ENCODE peak calls at places on chromosomes 11 and 22, in eight cellular contexts. One of them, this sample, is unnamed.

GRCh38 chr11:46356911-46357482 is 9.7 kb downstream of the DGKZ start:
- DNase-seq in lung: no peak
- DNase-seq in A549: no peak
- DNase-seq in AG10803: peak; percentile 48
- DNase-seq in tibial nerve: no peak
- DNase-seq in IMR-90: peak; percentile 85
- DNase-seq in fibroblast of lung: peak; percentile 47
- DNase-seq in fibroblast of mammary gland: peak; percentile 81
- DNase-seq in this sample: peak; percentile 92

GRCh38 chr11:9527481-9528140 is 45.9 kb upstream of the WEE1 start:
- DNase-seq in AG10803: peak; percentile 94
- DNase-seq in IMR-90: peak; percentile 74
- DNase-seq in lung: no peak
- DNase-seq in fibroblast of lung: peak; percentile 94
- DNase-seq in fibroblast of mammary gland: peak; percentile 91
- DNase-seq in tibial nerve: peak; percentile 38
- DNase-seq in A549: peak; percentile 39
- DNase-seq in this sample: peak; percentile 78

GRCh38 chr11:74380746-74381439 is 17.3 kb downstream of the PGM2L1 start:
- DNase-seq in fibroblast of lung: peak; percentile 16
- DNase-seq in A549: peak; percentile 16
- DNase-seq in fibroblast of mammary gland: no peak
- DNase-seq in AG10803: no peak
- DNase-seq in IMR-90: no peak
- DNase-seq in tibial nerve: no peak
- DNase-seq in lung: no peak
- DNase-seq in this sample: peak; percentile 62

GRCh38 chr11:120717623-120718022 is 206.1 kb downstream of the GRIK4 start:
- DNase-seq in A549: no peak
- DNase-seq in fibroblast of mammary gland: no peak
- DNase-seq in tibial nerve: no peak
- DNase-seq in IMR-90: no peak
- DNase-seq in fibroblast of lung: no peak
- DNase-seq in lung: no peak
- DNase-seq in AG10803: no peak
- DNase-seq in this sample: no peak

GRCh38 chr11:102840018-102840417 is 3.4 kb downstream of the MMP3 start:
- DNase-seq in AG10803: no peak
- DNase-seq in fibroblast of lung: no peak
- DNase-seq in lung: no peak
- DNase-seq in A549: no peak
- DNase-seq in tibial nerve: no peak
- DNase-seq in fibroblast of mammary gland: no peak
- DNase-seq in IMR-90: no peak
- DNase-seq in this sample: no peak

GRCh38 chr11:17257200-17257599 is 19.3 kb upstream of the NUCB2 start:
- DNase-seq in tibial nerve: no peak
- DNase-seq in fibroblast of lung: peak; percentile 67
- DNase-seq in IMR-90: peak; percentile 78
- DNase-seq in fibroblast of mammary gland: peak; percentile 82
- DNase-seq in A549: peak; percentile 55
- DNase-seq in AG10803: peak; percentile 33
- DNase-seq in lung: no peak
- DNase-seq in this sample: peak; percentile 62

GRCh38 chr11:44133335-44133946 is 38.0 kb downstream of the EXT2 start:
- DNase-seq in IMR-90: peak; percentile 59
- DNase-seq in fibroblast of lung: peak; percentile 33
- DNase-seq in tibial nerve: peak; percentile 19
- DNase-seq in fibroblast of mammary gland: peak; percentile 56
- DNase-seq in lung: no peak
- DNase-seq in A549: peak; percentile 47
- DNase-seq in AG10803: peak; percentile 52
- DNase-seq in this sample: peak; percentile 78

GRCh38 chr22:44992166-44992565 is 17.6 kb downstream of the PHF21B start:
- DNase-seq in fibroblast of mammary gland: no peak
- DNase-seq in IMR-90: no peak
- DNase-seq in tibial nerve: no peak
- DNase-seq in AG10803: no peak
- DNase-seq in A549: no peak
- DNase-seq in lung: no peak
- DNase-seq in fibroblast of lung: no peak
- DNase-seq in this sample: no peak

GRCh38 chr22:47200273-47201051 is 438.0 kb downstream of the TBC1D22A start:
- DNase-seq in fibroblast of lung: no peak
- DNase-seq in AG10803: no peak
- DNase-seq in tibial nerve: no peak
- DNase-seq in IMR-90: no peak
- DNase-seq in A549: no peak
- DNase-seq in fibroblast of mammary gland: peak; percentile 6
- DNase-seq in lung: no peak
- DNase-seq in this sample: peak; percentile 11

GRCh38 chr22:41099036-41099435 is 6.6 kb downstream of the EP300 start:
- DNase-seq in AG10803: no peak
- DNase-seq in fibroblast of mammary gland: no peak
- DNase-seq in IMR-90: no peak
- DNase-seq in fibroblast of lung: no peak
- DNase-seq in lung: no peak
- DNase-seq in tibial nerve: no peak
- DNase-seq in A549: no peak
- DNase-seq in this sample: no peak

GRCh38 chr11:14078941-14079522 is 116.5 kb downstream of the SPON1 start:
- DNase-seq in fibroblast of lung: no peak
- DNase-seq in AG10803: no peak
- DNase-seq in A549: no peak
- DNase-seq in tibial nerve: no peak
- DNase-seq in fibroblast of mammary gland: no peak
- DNase-seq in lung: no peak
- DNase-seq in IMR-90: no peak
- DNase-seq in this sample: no peak

GRCh38 chr11:117384045-117384444 is 56.4 kb downstream of the CEP164 start:
- DNase-seq in AG10803: peak; percentile 86
- DNase-seq in lung: no peak
- DNase-seq in IMR-90: peak; percentile 96
- DNase-seq in A549: peak; percentile 23
- DNase-seq in fibroblast of lung: peak; percentile 90
- DNase-seq in fibroblast of mammary gland: peak; percentile 95
- DNase-seq in tibial nerve: no peak
- DNase-seq in this sample: peak; percentile 85

GRCh38 chr11:75429902-75430691 is 2.9 kb downstream of the KLHL35 start:
- DNase-seq in lung: peak; percentile 66
- DNase-seq in AG10803: peak; percentile 69
- DNase-seq in IMR-90: peak; percentile 63
- DNase-seq in A549: peak; percentile 76
- DNase-seq in fibroblast of lung: peak; percentile 78
- DNase-seq in tibial nerve: no peak
- DNase-seq in fibroblast of mammary gland: peak; percentile 58
- DNase-seq in this sample: peak; percentile 70

GRCh38 chr22:29799217-29799680 is 32.1 kb downstream of the UQCR10 start:
- DNase-seq in fibroblast of mammary gland: peak; percentile 95
- DNase-seq in IMR-90: peak; percentile 94
- DNase-seq in lung: peak; percentile 95
- DNase-seq in tibial nerve: peak; percentile 79
- DNase-seq in A549: peak; percentile 87
- DNase-seq in AG10803: peak; percentile 99
- DNase-seq in fibroblast of lung: peak; percentile 97
- DNase-seq in this sample: peak; percentile 93

GRCh38 chr11:26992031-26992541 is 1.8 kb upstream of the FIBIN start:
- DNase-seq in tibial nerve: peak; percentile 36
- DNase-seq in lung: no peak
- DNase-seq in fibroblast of lung: peak; percentile 91
- DNase-seq in IMR-90: peak; percentile 93
- DNase-seq in A549: no peak
- DNase-seq in fibroblast of mammary gland: peak; percentile 95
- DNase-seq in AG10803: peak; percentile 91
- DNase-seq in this sample: peak; percentile 95

GRCh38 chr11:63274776-63275175 is 31.4 kb upstream of the SLC22A25 start:
- DNase-seq in IMR-90: no peak
- DNase-seq in lung: no peak
- DNase-seq in A549: peak; percentile 35
- DNase-seq in AG10803: no peak
- DNase-seq in tibial nerve: no peak
- DNase-seq in fibroblast of lung: no peak
- DNase-seq in fibroblast of mammary gland: no peak
- DNase-seq in this sample: peak; percentile 1

GRCh38 chr22:49549256-49549655 is 278.4 kb downstream of the BRD1 start:
- DNase-seq in A549: no peak
- DNase-seq in fibroblast of lung: no peak
- DNase-seq in lung: no peak
- DNase-seq in IMR-90: no peak
- DNase-seq in tibial nerve: no peak
- DNase-seq in fibroblast of mammary gland: no peak
- DNase-seq in AG10803: no peak
- DNase-seq in this sample: no peak

GRCh38 chr22:48306284-48306683 is 1521.4 kb downstream of the BRD1 start:
- DNase-seq in fibroblast of lung: no peak
- DNase-seq in fibroblast of mammary gland: no peak
- DNase-seq in lung: no peak
- DNase-seq in AG10803: no peak
- DNase-seq in IMR-90: no peak
- DNase-seq in A549: no peak
- DNase-seq in tibial nerve: no peak
- DNase-seq in this sample: no peak

GRCh38 chr22:37267661-37268413 is 14.5 kb upstream of the CYTH4 start:
- DNase-seq in tibial nerve: no peak
- DNase-seq in lung: no peak
- DNase-seq in fibroblast of lung: no peak
- DNase-seq in A549: no peak
- DNase-seq in fibroblast of mammary gland: no peak
- DNase-seq in IMR-90: peak; percentile 38
- DNase-seq in AG10803: no peak
- DNase-seq in this sample: no peak
- H3K4me3 ChIP-seq in tibial nerve: peak overlapping the region; percentile 51
- H3K4me3 ChIP-seq in lung: no peak overlapping the region
- H3K4me3 ChIP-seq in fibroblast of lung: no peak overlapping the region
- H3K4me3 ChIP-seq in A549: no peak overlapping the region
- H3K4me3 ChIP-seq in fibroblast of mammary gland: no peak overlapping the region
- H3K4me3 ChIP-seq in IMR-90: no peak overlapping the region
- H3K4me3 ChIP-seq in AG10803: no peak overlapping the region
- H3K4me3 ChIP-seq in this sample: no peak overlapping the region

DNA sequence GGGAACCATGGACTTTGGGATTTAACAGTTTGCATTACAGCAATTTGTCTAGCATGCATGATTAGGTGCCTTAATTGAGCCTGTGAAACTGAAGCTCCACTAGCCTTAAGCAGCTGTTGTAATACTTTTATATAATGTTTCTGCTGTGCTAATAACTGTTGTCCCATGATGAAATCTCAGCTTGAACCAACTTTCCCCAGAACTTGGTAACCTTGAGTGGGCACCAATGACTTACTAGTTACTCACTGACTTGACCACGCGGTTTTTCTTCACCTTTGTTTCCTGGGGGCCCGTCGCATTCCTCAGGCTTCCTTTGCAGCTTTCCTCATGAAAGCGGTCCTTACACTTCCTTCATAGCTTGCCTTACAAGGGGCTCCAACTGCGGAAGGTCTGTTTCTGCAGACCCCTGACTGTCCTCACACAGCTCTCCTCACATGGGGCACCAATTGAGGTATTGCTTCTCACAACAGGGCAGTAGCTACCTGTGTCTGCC is 11.2 kb upstream of the GLYATL1 start:
- DNase-seq in A549: no peak
- DNase-seq in fibroblast of mammary gland: no peak
- DNase-seq in AG10803: peak; percentile 15
- DNase-seq in fibroblast of lung: peak; percentile 23
- DNase-seq in lung: no peak
- DNase-seq in IMR-90: peak; percentile 7
- DNase-seq in tibial nerve: no peak
- DNase-seq in this sample: no peak
- H3K4me3 ChIP-seq in A549: no peak overlapping the region
- H3K4me3 ChIP-seq in fibroblast of mammary gland: no peak overlapping the region
- H3K4me3 ChIP-seq in AG10803: no peak overlapping the region
- H3K4me3 ChIP-seq in fibroblast of lung: no peak overlapping the region
- H3K4me3 ChIP-seq in lung: no peak overlapping the region
- H3K4me3 ChIP-seq in IMR-90: no peak overlapping the region
- H3K4me3 ChIP-seq in tibial nerve: no peak overlapping the region
- H3K4me3 ChIP-seq in this sample: no peak overlapping the region

GRCh38 chr11:1310772-1311468 is 1.5 kb upstream of the TOLLIP start:
- DNase-seq in IMR-90: no peak
- DNase-seq in tibial nerve: no peak
- DNase-seq in AG10803: no peak
- DNase-seq in fibroblast of lung: no peak
- DNase-seq in A549: no peak
- DNase-seq in fibroblast of mammary gland: no peak
- DNase-seq in lung: no peak
- DNase-seq in this sample: no peak
- H3K4me3 ChIP-seq in IMR-90: no peak overlapping the region
- H3K4me3 ChIP-seq in tibial nerve: no peak overlapping the region
- H3K4me3 ChIP-seq in AG10803: no peak overlapping the region
- H3K4me3 ChIP-seq in fibroblast of lung: no peak overlapping the region
- H3K4me3 ChIP-seq in A549: no peak overlapping the region
- H3K4me3 ChIP-seq in fibroblast of mammary gland: no peak overlapping the region
- H3K4me3 ChIP-seq in lung: no peak overlapping the region
- H3K4me3 ChIP-seq in this sample: no peak overlapping the region

GRCh38 chr11:105000167-105000566 is 22.8 kb downstream of the CASP5 start:
- DNase-seq in tibial nerve: no peak
- DNase-seq in fibroblast of lung: no peak
- DNase-seq in AG10803: peak; percentile 5
- DNase-seq in IMR-90: no peak
- DNase-seq in lung: no peak
- DNase-seq in A549: peak; percentile 31
- DNase-seq in fibroblast of mammary gland: peak; percentile 27
- DNase-seq in this sample: peak; percentile 26

GRCh38 chr11:104995001-104995408 is 26.6 kb upstream of the CASP4 start:
- DNase-seq in AG10803: no peak
- DNase-seq in fibroblast of mammary gland: no peak
- DNase-seq in fibroblast of lung: no peak
- DNase-seq in lung: no peak
- DNase-seq in A549: no peak
- DNase-seq in tibial nerve: no peak
- DNase-seq in IMR-90: no peak
- DNase-seq in this sample: no peak

GRCh38 chr11:105000797-105001196 is 22.2 kb downstream of the CASP5 start:
- DNase-seq in fibroblast of mammary gland: peak; percentile 14
- DNase-seq in lung: no peak
- DNase-seq in fibroblast of lung: no peak
- DNase-seq in tibial nerve: no peak
- DNase-seq in A549: peak; percentile 1
- DNase-seq in IMR-90: no peak
- DNase-seq in AG10803: no peak
- DNase-seq in this sample: no peak

GRCh38 chr11:104999716-105000115 is 23.3 kb downstream of the CASP5 start:
- DNase-seq in A549: no peak
- DNase-seq in AG10803: no peak
- DNase-seq in IMR-90: peak; percentile 3
- DNase-seq in fibroblast of mammary gland: no peak
- DNase-seq in tibial nerve: no peak
- DNase-seq in lung: no peak
- DNase-seq in fibroblast of lung: no peak
- DNase-seq in this sample: no peak

GRCh38 chr11:104997288-104997687 is 25.7 kb downstream of the CASP5 start:
- DNase-seq in fibroblast of mammary gland: peak; percentile 5
- DNase-seq in AG10803: peak; percentile 4
- DNase-seq in lung: no peak
- DNase-seq in tibial nerve: no peak
- DNase-seq in IMR-90: no peak
- DNase-seq in A549: peak; percentile 33
- DNase-seq in fibroblast of lung: no peak
- DNase-seq in this sample: peak; percentile 69
- H3K4me3 ChIP-seq in fibroblast of mammary gland: no peak overlapping the region
- H3K4me3 ChIP-seq in AG10803: no peak overlapping the region
- H3K4me3 ChIP-seq in lung: no peak overlapping the region
- H3K4me3 ChIP-seq in tibial nerve: no peak overlapping the region
- H3K4me3 ChIP-seq in IMR-90: no peak overlapping the region
- H3K4me3 ChIP-seq in A549: no peak overlapping the region
- H3K4me3 ChIP-seq in fibroblast of lung: no peak overlapping the region
- H3K4me3 ChIP-seq in this sample: no peak overlapping the region